ENCODE peak calls at places on chromosomes 12 and 14, in eight cellular contexts. P is cerebellar cortex, E is PC-3, Y is HS-5, T is pulmonary artery endothelial cell, F is transverse colon, Q is heart left ventricle, R is T47D. Z is an unnamed sample.

GRCh38 chr14:24535737-24536136 is 27.7 kb upstream of the CMA1 start:
- DNase-seq in T (no peak), Q (no peak), P (no peak), R (no peak), F (no peak), E (no peak), Y (no peak), Z (no peak)

GRCh38 chr12:95848575-95849388 is 10.0 kb upstream of the SNRPF start:
- DNase-seq in E (peak), P (peak), Y (no peak), F (peak), T (no peak), R (peak), Q (no peak), Z (peak)

GRCh38 chr12:112017041-112017440 is 3.8 kb downstream of the ERP29 start:
- DNase-seq in R (no peak), E (peak), Q (no peak), F (no peak), T (no peak), P (no peak), Y (no peak), Z (no peak)

GRCh38 chr12:62605972-62606371 is 139.3 kb downstream of the MON2 start:
- DNase-seq in Q (no peak), F (no peak), Y (no peak), R (no peak), P (no peak), T (no peak), E (no peak), Z (no peak)

GRCh38 chr14:101151930-101152310 is 248.4 kb upstream of the RTL1 start:
- DNase-seq in R (no peak), Y (no peak), T (no peak), Q (no peak), F (no peak), P (peak), E (no peak), Z (no peak)

GRCh38 chr12:57099062-57099714 is 10.3 kb downstream of the NAB2 start:
- DNase-seq in P (no peak), R (no peak), Y (no peak), T (no peak), E (peak), F (no peak), Q (no peak), Z (no peak)

GRCh38 chr14:104280902-104281767 is 142.7 kb downstream of the KIF26A start:
- DNase-seq in F (no peak), R (no peak), Y (no peak), T (no peak), P (no peak), Q (peak), E (no peak), Z (no peak)

GRCh38 chr12:90234455-90234854 is 525.8 kb upstream of the ATP2B1 start:
- DNase-seq in Y (no peak), F (no peak), Q (no peak), T (no peak), E (no peak), R (peak), P (no peak), Z (no peak)

GRCh38 chr12:92012691-92013090 is 133.0 kb downstream of the BTG1 start:
- DNase-seq in R (no peak), E (no peak), T (no peak), Y (no peak), P (no peak), Q (no peak), F (no peak), Z (no peak)

GRCh38 chr12:51536159-51536558 is 54.9 kb upstream of the SCN8A start:
- DNase-seq in Y (no peak), Q (no peak), T (no peak), R (peak), F (no peak), E (peak), P (no peak), Z (no peak)

GRCh38 chr14:38137005-38137404 is 70.7 kb upstream of the SSTR1 start:
- DNase-seq in F (no peak), Y (no peak), T (no peak), Q (no peak), P (no peak), E (no peak), R (no peak), Z (no peak)

GRCh38 chr12:112450725-112451124 is 32.0 kb downstream of the PTPN11 start:
- DNase-seq in Y (no peak), F (no peak), Q (no peak), T (no peak), R (no peak), P (peak), E (no peak), Z (no peak)

GRCh38 chr14:33675415-33676130 is 275.3 kb downstream of the EGLN3 start:
- DNase-seq in P (no peak), E (peak), Y (no peak), T (no peak), F (no peak), Q (no peak), R (no peak), Z (no peak)

GRCh38 chr14:101823511-101824120 is 62.1 kb downstream of the PPP2R5C start:
- DNase-seq in P (peak), T (no peak), R (peak), F (peak), Y (no peak), Q (peak), E (no peak), Z (no peak)

GRCh38 chr12:64404470-64405446 is 566 bp downstream of the XPOT start:
- DNase-seq in P (peak), T (no peak), E (peak), Y (peak), Q (peak), R (peak), F (peak), Z (peak)

GRCh38 chr14:76613616-76614015 is 147.7 kb upstream of the VASH1 start:
- DNase-seq in Y (no peak), R (no peak), E (no peak), F (no peak), P (no peak), Q (no peak), T (no peak), Z (no peak)